ENCODE peak calls at places on chromosomes 2 and 18, in nine cellular contexts. X is cardiac muscle cell, O is WERI-Rb-1, J is fibroblast of the aortic adventitia, I is progenitor cell of endocrine pancreas, G is H9, B is epithelial cell of esophagus, A is body of pancreas, R is choroid plexus epithelial cell. M is an unnamed sample.
A peak's percentile ranks its signal among the peaks of the same experiment; 100 is the strongest.

GRCh38 chr2:99784946-99785345 is 295.1 kb upstream of the REV1 start:
- DNase-seq in I (no peak), A (no peak), J (no peak), B (no peak), G (no peak), R (no peak), O (no peak), X (no peak), M (no peak)

GRCh38 chr2:65278450-65279030 is 50.9 kb downstream of the ACTR2 start:
- DNase-seq in X (peak; percentile 34), A (no peak), J (peak; percentile 28), G (no peak), I (no peak), B (no peak), R (peak; percentile 57), O (no peak), M (no peak)

GRCh38 chr18:69885841-69886531 is 61.7 kb downstream of the CD226 start:
- DNase-seq in I (no peak), A (no peak), R (no peak), G (no peak), O (no peak), X (no peak), B (no peak), J (no peak), M (no peak)

GRCh38 chr2:48693645-48694044 is 61.9 kb downstream of the LHCGR start:
- DNase-seq in G (no peak), A (no peak), X (no peak), B (peak; percentile 47), R (peak; percentile 50), O (no peak), I (no peak), J (no peak), M (no peak)

GRCh38 chr2:10355471-10356458 is 53.1 kb downstream of the HPCAL1 start:
- DNase-seq in O (no peak), X (no peak), I (no peak), G (no peak), B (no peak), A (no peak), R (no peak), J (no peak), M (no peak)

GRCh38 chr2:126645211-126645618 is 10.7 kb upstream of the GYPC start:
- DNase-seq in A (no peak), O (no peak), J (no peak), X (no peak), G (no peak), B (no peak), I (no peak), R (no peak), M (no peak)

GRCh38 chr2:19538411-19538963 is 180.1 kb upstream of the OSR1 start:
- DNase-seq in B (peak; percentile 99), X (no peak), I (no peak), R (peak; percentile 93), J (peak; percentile 95), G (no peak), A (no peak), O (no peak), M (peak; percentile 98)

GRCh38 chr2:191571163-191571769 is 106.7 kb upstream of the NABP1 start:
- DNase-seq in O (no peak), G (no peak), A (no peak), B (peak; percentile 69), J (peak; percentile 84), I (no peak), X (no peak), R (peak; percentile 88), M (peak; percentile 57)

GRCh38 chr2:149329068-149329467 is 1.3 kb upstream of the LYPD6 start:
- DNase-seq in I (no peak), G (peak; percentile 41), O (peak; percentile 67), J (no peak), B (peak; percentile 29), R (no peak), A (peak; percentile 26), X (no peak), M (peak; percentile 2)

GRCh38 chr2:200588076-200588678 is 2.4 kb downstream of the AOX1 start:
- DNase-seq in I (no peak), G (no peak), O (no peak), B (no peak), R (no peak), X (no peak), A (peak; percentile 43), J (no peak), M (no peak)

GRCh38 chr2:95382128-95382645 is 20.3 kb upstream of the FAHD2A start:
- DNase-seq in G (no peak), J (no peak), X (no peak), R (no peak), A (no peak), I (no peak), O (no peak), B (no peak), M (no peak)

GRCh38 chr2:64376926-64377325 is 77.0 kb upstream of the LGALSL start:
- DNase-seq in X (no peak), O (no peak), J (no peak), R (no peak), A (no peak), B (no peak), G (no peak), I (no peak), M (no peak)

GRCh38 chr2:647691-648231 is 29.4 kb downstream of the TMEM18 start:
- DNase-seq in G (peak; percentile 14), O (no peak), J (no peak), B (no peak), A (no peak), R (no peak), X (no peak), I (peak; percentile 5), M (no peak)

GRCh38 chr2:236663671-236664101 is 94.1 kb downstream of the ACKR3 start:
- DNase-seq in X (no peak), A (no peak), G (no peak), R (no peak), I (no peak), O (no peak), B (peak; percentile 82), J (peak; percentile 93), M (peak; percentile 43)

DNA sequence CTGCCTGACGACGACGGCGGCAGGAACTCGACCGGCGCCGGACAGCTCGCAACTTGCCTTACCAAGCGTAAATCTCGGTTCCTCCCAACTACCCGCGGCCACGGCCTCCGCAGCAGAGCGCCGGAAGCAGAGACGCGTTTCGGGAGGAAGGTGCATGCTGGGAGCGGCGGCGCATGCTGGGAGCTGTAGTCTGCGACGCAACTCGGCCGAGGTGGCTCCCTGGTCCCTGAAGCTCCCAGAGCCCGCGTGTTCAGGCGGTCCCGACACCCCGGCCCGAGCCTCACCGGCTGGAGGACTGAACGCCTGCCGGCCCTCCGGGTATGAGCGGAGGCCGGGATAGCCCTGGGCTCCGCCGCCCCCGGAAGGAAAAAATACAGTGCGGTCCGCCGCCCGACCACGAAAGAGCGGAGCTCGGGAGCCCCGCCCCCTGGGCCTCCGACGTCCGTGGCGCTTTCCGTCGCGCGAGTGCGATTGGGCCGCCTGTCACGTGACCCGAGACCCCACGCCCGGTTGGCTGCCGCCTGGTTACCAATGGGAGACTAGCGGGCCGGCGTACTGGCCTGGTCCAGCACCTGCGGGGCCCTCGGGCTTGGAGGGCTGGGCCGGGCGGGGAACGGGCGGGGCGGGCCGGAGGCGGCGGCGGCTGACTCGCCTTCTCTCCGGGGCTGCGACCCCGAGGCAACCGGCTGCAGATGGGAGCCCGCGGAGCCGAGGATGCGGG is at the start of gene CAPN10:
- DNase-seq in O (peak; percentile 98), X (peak; percentile 99), A (peak; percentile 98), B (peak; percentile 97), R (peak; percentile 96), I (peak; percentile 96), J (peak; percentile 92), G (peak; percentile 97), M (peak; percentile 96)
- TF ChIP-seq CTCF in O (no peak), X (no peak), A (no peak), B (no peak), R (no peak), I (no peak), J (no peak), G (no peak), M (no peak)

DNA sequence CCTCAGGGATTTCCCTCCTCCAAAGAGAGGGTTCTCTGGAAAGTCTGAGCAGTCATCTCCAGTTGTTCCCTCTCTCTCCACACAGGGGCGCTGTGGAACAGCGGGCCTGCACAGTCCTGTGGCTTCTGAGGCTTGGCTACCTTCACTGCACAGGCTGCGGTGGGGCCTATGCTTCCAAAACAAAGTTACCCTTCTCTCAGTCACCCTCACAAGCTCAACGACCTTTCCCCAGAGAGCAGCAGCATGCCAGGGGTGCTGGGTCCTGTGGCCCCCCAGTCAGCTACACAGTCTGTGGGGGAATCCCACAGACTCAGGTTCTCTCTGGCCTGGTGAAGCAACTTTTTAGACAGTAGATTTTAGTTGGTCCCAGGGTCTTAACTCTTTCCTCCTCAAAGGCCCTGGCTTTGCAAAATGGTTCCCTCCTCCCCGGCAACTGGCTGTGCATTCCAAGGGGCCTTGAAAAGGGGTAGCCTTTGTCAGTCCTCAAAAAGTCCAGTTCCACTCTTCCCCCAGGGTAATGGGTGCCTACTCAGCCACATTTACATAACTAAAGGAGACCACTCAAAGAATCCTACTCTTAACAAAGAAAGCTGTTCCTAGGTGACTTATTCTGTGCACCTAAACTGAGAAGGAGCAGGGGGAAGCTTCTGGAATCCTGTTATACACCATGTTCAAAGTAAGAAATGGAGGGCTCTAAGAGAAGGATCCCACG is 14.9 kb downstream of the B3GNT7 start:
- DNase-seq in G (peak; percentile 86), O (peak; percentile 28), A (no peak), R (no peak), I (no peak), X (no peak), B (no peak), J (no peak), M (no peak)
- TF ChIP-seq CTCF in G (peak; percentile 94), O (peak; percentile 70), A (peak; percentile 47), R (peak; percentile 58), I (peak; percentile 45), X (peak; percentile 35), B (peak; percentile 33), J (peak; percentile 28), M (peak; percentile 30)

GRCh38 chr2:111686994-111687393 is 197.0 kb downstream of the ANAPC1 start:
- DNase-seq in G (no peak), A (no peak), J (no peak), B (no peak), O (no peak), R (no peak), X (no peak), I (no peak), M (no peak)
- TF ChIP-seq CTCF in G (no peak), A (no peak), J (no peak), B (no peak), O (no peak), R (no peak), X (no peak), I (no peak), M (no peak)

GRCh38 chr18:52484977-52485376 is 145.0 kb downstream of the DCC start:
- DNase-seq in R (peak; percentile 1), G (no peak), O (no peak), J (no peak), X (no peak), A (no peak), B (no peak), I (no peak), M (no peak)
- TF ChIP-seq CTCF in R (no peak), G (no peak), O (peak; percentile 32), J (no peak), X (no peak), A (no peak), B (no peak), I (no peak), M (no peak)

GRCh38 chr2:217573565-217573964 is 429.2 kb downstream of the TNS1 start:
- DNase-seq in I (no peak), J (peak; percentile 19), A (no peak), B (peak; percentile 16), X (no peak), O (no peak), G (no peak), R (peak; percentile 70), M (peak; percentile 62)
- TF ChIP-seq CTCF in I (no peak), J (no peak), A (no peak), B (no peak), X (no peak), O (no peak), G (no peak), R (peak; percentile 4), M (no peak)

GRCh38 chr18:73136134-73136533 is 268.3 kb upstream of the NETO1 start:
- DNase-seq in R (peak; percentile 54), B (peak; percentile 30), J (peak; percentile 2), I (no peak), X (peak; percentile 18), A (no peak), G (no peak), O (no peak), M (peak; percentile 29)
- TF ChIP-seq CTCF in R (peak; percentile 63), B (peak; percentile 34), J (no peak), I (peak; percentile 49), X (no peak), A (no peak), G (peak; percentile 69), O (peak; percentile 15), M (peak; percentile 53)